ENCODE peak calls at places on chromosomes 11 and 22, in seven cellular contexts. Y is right lobe of liver; N is naive thymus-derived CD4-positive, alpha-beta T cell; A is neural progenitor cell; E is mucosa of descending colon; R is body of pancreas; Q is mammary epithelial cell. H is an unnamed sample.

GRCh38 chr11:77636738-77637344 is 753 bp downstream of the CLNS1A start:
- DNase-seq in R (no peak), Q (no peak), A (peak; percentile 8), E (no peak), N (no peak), Y (no peak), H (no peak)

GRCh38 chr11:130155106-130155505 is 4.5 kb upstream of the ST14 start:
- DNase-seq in R (no peak), N (no peak), A (no peak), Y (no peak), E (no peak), Q (no peak), H (no peak)

GRCh38 chr11:34976496-34976895 is 60.1 kb downstream of the PDHX start:
- DNase-seq in A (no peak), N (no peak), Q (no peak), Y (no peak), E (no peak), R (no peak), H (no peak)

GRCh38 chr11:99257131-99257530 is 236.4 kb downstream of the CNTN5 start:
- DNase-seq in E (no peak), A (no peak), R (no peak), Q (no peak), N (no peak), Y (peak; percentile 27), H (no peak)

GRCh38 chr11:119721129-119722120 is 7.6 kb downstream of the NECTIN1 start:
- DNase-seq in E (peak; percentile 57), R (peak; percentile 50), Y (no peak), A (peak; percentile 78), N (no peak), Q (peak; percentile 85), H (no peak)

GRCh38 chr11:1270476-1270875 is 39.0 kb downstream of the TOLLIP start:
- DNase-seq in R (no peak), E (no peak), Y (no peak), Q (no peak), A (no peak), N (no peak), H (no peak)

GRCh38 chr22:26551568-26551967 is 38.4 kb downstream of the TPST2 start:
- DNase-seq in Q (no peak), A (no peak), E (no peak), N (no peak), R (no peak), Y (no peak), H (no peak)

GRCh38 chr11:19789245-19789644 is 76.6 kb downstream of the NAV2 start:
- DNase-seq in Q (no peak), R (no peak), N (no peak), Y (no peak), A (no peak), E (no peak), H (no peak)

GRCh38 chr22:33036881-33037280 is 21.3 kb downstream of the SYN3 start:
- DNase-seq in N (no peak), A (no peak), R (no peak), Q (no peak), E (no peak), Y (no peak), H (no peak)

GRCh38 chr11:1201395-1202153 is 21.3 kb upstream of the MUC5B start:
- DNase-seq in A (no peak), R (no peak), E (no peak), Y (no peak), Q (no peak), N (no peak), H (no peak)

GRCh38 chr22:50702821-50703725 is 30.4 kb downstream of the SHANK3 start:
- DNase-seq in E (no peak), Y (peak; percentile 11), R (peak; percentile 7), Q (no peak), A (no peak), N (no peak), H (no peak)

GRCh38 chr11:60116996-60117790 is 28.7 kb downstream of the MS4A2 start:
- DNase-seq in N (no peak), A (no peak), R (no peak), E (no peak), Q (peak; percentile 24), Y (no peak), H (no peak)

GRCh38 chr11:27291954-27292641 is 70.9 kb downstream of the CCDC34 start:
- DNase-seq in R (peak; percentile 27), A (no peak), Y (peak; percentile 21), E (peak; percentile 79), Q (no peak), N (no peak), H (no peak)

GRCh38 chr11:46675288-46675851 is 25.0 kb downstream of the ARHGAP1 start:
- DNase-seq in A (no peak), N (no peak), Q (peak; percentile 64), E (peak; percentile 71), R (peak; percentile 85), Y (peak; percentile 55), H (no peak)

GRCh38 chr11:118144301-118144701 is 8.3 kb downstream of the SCN4B start:
- DNase-seq in E (no peak), Q (no peak), N (no peak), A (no peak), R (no peak), Y (no peak), H (no peak)

GRCh38 chr11:2257023-2257700 is 13.2 kb downstream of the ASCL2 start:
- DNase-seq in Q (peak; percentile 58), N (no peak), E (no peak), Y (peak; percentile 17), A (no peak), R (peak; percentile 22), H (no peak)

GRCh38 chr11:4936745-4937144 is 10.7 kb downstream of the OR51A4 start:
- DNase-seq in Q (no peak), N (no peak), R (no peak), Y (no peak), E (no peak), A (no peak), H (no peak)

GRCh38 chr11:112498701-112499100 is 238.0 kb upstream of the PLET1 start:
- DNase-seq in Q (peak; percentile 14), Y (no peak), R (no peak), E (no peak), N (no peak), A (no peak), H (no peak)

GRCh38 chr11:120236169-120237107 is 3.5 kb upstream of the POU2F3 start:
- DNase-seq in A (no peak), Y (no peak), R (no peak), E (no peak), N (no peak), Q (peak; percentile 91), H (no peak)

GRCh38 chr11:2169001-2169370 is 2.6 kb downstream of the TH start:
- DNase-seq in Y (no peak), E (no peak), Q (no peak), R (no peak), N (no peak), A (no peak), H (no peak)

GRCh38 chr11:119323532-119324033 is 6.7 kb upstream of the MCAM start:
- DNase-seq in N (peak; percentile 66), R (peak; percentile 71), A (peak; percentile 81), E (peak; percentile 91), Y (peak; percentile 58), Q (peak; percentile 52), H (peak; percentile 78)

GRCh38 chr22:33082221-33082620 is 24.0 kb upstream of the SYN3 start:
- DNase-seq in N (no peak), E (no peak), Q (no peak), R (no peak), Y (no peak), A (no peak), H (no peak)

GRCh38 chr11:128457874-128458273 is 129.5 kb downstream of the ETS1 start:
- DNase-seq in A (no peak), E (no peak), Q (no peak), R (no peak), Y (no peak), N (no peak), H (no peak)

GRCh38 chr11:353315-353857 is 15.9 kb upstream of the B4GALNT4 start:
- DNase-seq in A (no peak), N (no peak), E (peak; percentile 78), R (peak; percentile 92), Q (no peak), Y (peak; percentile 94), H (no peak)

GRCh38 chr11:1275021-1275420 is 34.4 kb downstream of the TOLLIP start:
- DNase-seq in Y (no peak), R (no peak), Q (no peak), N (no peak), A (no peak), E (no peak), H (no peak)

GRCh38 chr11:77799338-77799737 is 21.2 kb downstream of the RSF1 start:
- DNase-seq in Y (no peak), R (no peak), E (no peak), A (no peak), Q (no peak), N (no peak), H (no peak)

GRCh38 chr22:49079743-49080500 is 747.8 kb downstream of the BRD1 start:
- DNase-seq in A (no peak), E (no peak), N (no peak), Y (no peak), Q (no peak), R (no peak), H (no peak)
- H3K9me3 ChIP-seq in A (no peaks in the 10 kb centered on the region), E (no peaks in the 10 kb centered on the region), N (no peaks in the 10 kb centered on the region), Y (no peaks in the 10 kb centered on the region), Q (peaks cover 47% of the 10 kb centered on the region), R (no peaks in the 10 kb centered on the region), H (no peaks in the 10 kb centered on the region)

DNA sequence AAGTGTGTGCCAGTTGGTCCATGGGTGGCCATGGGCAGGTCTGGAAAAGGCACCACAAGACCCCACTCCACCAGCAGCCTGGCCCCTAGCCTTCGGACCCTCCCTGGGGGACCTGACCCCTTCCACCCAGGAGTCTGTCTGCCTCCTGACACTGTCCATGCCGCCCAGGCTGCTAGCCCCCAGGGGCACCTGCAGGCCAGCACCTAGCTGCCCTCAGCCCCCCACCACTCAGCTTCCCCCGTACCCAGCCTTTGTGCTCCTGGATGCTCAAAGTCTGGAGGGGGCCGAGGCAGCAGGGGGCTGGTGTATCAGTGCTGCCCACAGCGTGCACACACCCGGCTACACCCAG is 34.3 kb upstream of the OR10G7 start:
- DNase-seq in R (no peak), A (no peak), Q (no peak), Y (no peak), E (no peak), N (no peak), H (no peak)
- H3K9me3 ChIP-seq in R (no peaks in the 10 kb centered on the region), A (no peaks in the 10 kb centered on the region), Q (no peaks in the 10 kb centered on the region), Y (no peaks in the 10 kb centered on the region), E (no peaks in the 10 kb centered on the region), N (no peaks in the 10 kb centered on the region), H (no peaks in the 10 kb centered on the region)

GRCh38 chr11:38274031-38274430 is 1676.0 kb upstream of the RAG2 start:
- DNase-seq in Y (no peak), A (no peak), Q (peak; percentile 18), E (no peak), R (no peak), N (no peak), H (no peak)
- H3K9me3 ChIP-seq in Y (no peaks in the 10 kb centered on the region), A (no peaks in the 10 kb centered on the region), Q (no peaks in the 10 kb centered on the region), E (peaks cover 33% of the 10 kb centered on the region), R (no peaks in the 10 kb centered on the region), N (no peaks in the 10 kb centered on the region), H (no peaks in the 10 kb centered on the region)

GRCh38 chr22:47593291-47593690 is 830.8 kb downstream of the TBC1D22A start:
- DNase-seq in N (no peak), E (no peak), Q (no peak), R (no peak), Y (no peak), A (no peak), H (no peak)
- H3K9me3 ChIP-seq in N (no peaks in the 10 kb centered on the region), E (no peaks in the 10 kb centered on the region), Q (peaks cover 46% of the 10 kb centered on the region), R (no peaks in the 10 kb centered on the region), Y (no peaks in the 10 kb centered on the region), A (peaks cover 4% of the 10 kb centered on the region), H (no peaks in the 10 kb centered on the region)

H was measured in T-helper 17 cell.